ENCODE peak calls at places on chromosomes 2 and 18, in ten cellular contexts. One of them, this sample, is unnamed.

GRCh38 chr2:239269959-239270358 is 130.9 kb downstream of the HDAC4 start:
- DNase-seq in lower lobe of right lung: no peak
- DNase-seq in Panc1: no peak
- DNase-seq in cardiac muscle cell: no peak
- DNase-seq in mucosa of descending colon: no peak
- DNase-seq in tibial artery: peak
- DNase-seq in astrocyte of the spinal cord: no peak
- DNase-seq in uterus: peak
- DNase-seq in thyroid gland: no peak
- DNase-seq in AG09309: no peak
- DNase-seq in this sample: no peak

GRCh38 chr2:40168032-40168431 is 283.9 kb downstream of the SLC8A1 start:
- DNase-seq in lower lobe of right lung: no peak
- DNase-seq in Panc1: no peak
- DNase-seq in cardiac muscle cell: no peak
- DNase-seq in mucosa of descending colon: no peak
- DNase-seq in tibial artery: no peak
- DNase-seq in astrocyte of the spinal cord: no peak
- DNase-seq in uterus: no peak
- DNase-seq in thyroid gland: no peak
- DNase-seq in AG09309: no peak
- DNase-seq in this sample: no peak

GRCh38 chr2:209591021-209591420 is 167.2 kb downstream of the MAP2 start:
- DNase-seq in lower lobe of right lung: no peak
- DNase-seq in Panc1: no peak
- DNase-seq in cardiac muscle cell: no peak
- DNase-seq in mucosa of descending colon: no peak
- DNase-seq in tibial artery: no peak
- DNase-seq in astrocyte of the spinal cord: no peak
- DNase-seq in uterus: no peak
- DNase-seq in thyroid gland: no peak
- DNase-seq in AG09309: no peak
- DNase-seq in this sample: no peak

GRCh38 chr2:142901778-142902177 is 24.3 kb downstream of the KYNU start:
- DNase-seq in lower lobe of right lung: no peak
- DNase-seq in Panc1: no peak
- DNase-seq in cardiac muscle cell: no peak
- DNase-seq in mucosa of descending colon: no peak
- DNase-seq in tibial artery: no peak
- DNase-seq in astrocyte of the spinal cord: no peak
- DNase-seq in uterus: no peak
- DNase-seq in thyroid gland: no peak
- DNase-seq in AG09309: no peak
- DNase-seq in this sample: no peak

GRCh38 chr2:134712736-134713495 is 5.9 kb downstream of the TMEM163 start:
- DNase-seq in lower lobe of right lung: no peak
- DNase-seq in Panc1: no peak
- DNase-seq in cardiac muscle cell: no peak
- DNase-seq in mucosa of descending colon: no peak
- DNase-seq in tibial artery: no peak
- DNase-seq in astrocyte of the spinal cord: no peak
- DNase-seq in uterus: no peak
- DNase-seq in thyroid gland: no peak
- DNase-seq in AG09309: no peak
- DNase-seq in this sample: no peak

GRCh38 chr2:86747708-86748627 is 27.9 kb downstream of the RMND5A start:
- DNase-seq in lower lobe of right lung: no peak
- DNase-seq in Panc1: peak
- DNase-seq in cardiac muscle cell: no peak
- DNase-seq in mucosa of descending colon: no peak
- DNase-seq in tibial artery: no peak
- DNase-seq in astrocyte of the spinal cord: peak
- DNase-seq in uterus: peak
- DNase-seq in thyroid gland: no peak
- DNase-seq in AG09309: peak
- DNase-seq in this sample: peak

GRCh38 chr2:16174693-16175045 is 234.3 kb downstream of the MYCN start:
- DNase-seq in lower lobe of right lung: no peak
- DNase-seq in Panc1: no peak
- DNase-seq in cardiac muscle cell: no peak
- DNase-seq in mucosa of descending colon: no peak
- DNase-seq in tibial artery: no peak
- DNase-seq in astrocyte of the spinal cord: no peak
- DNase-seq in uterus: no peak
- DNase-seq in thyroid gland: no peak
- DNase-seq in AG09309: no peak
- DNase-seq in this sample: no peak

GRCh38 chr2:222424729-222425671 is 657 bp downstream of the SGPP2 start:
- DNase-seq in lower lobe of right lung: peak
- DNase-seq in Panc1: no peak
- DNase-seq in cardiac muscle cell: peak
- DNase-seq in mucosa of descending colon: peak
- DNase-seq in tibial artery: no peak
- DNase-seq in astrocyte of the spinal cord: no peak
- DNase-seq in uterus: no peak
- DNase-seq in thyroid gland: peak
- DNase-seq in AG09309: no peak
- DNase-seq in this sample: no peak

GRCh38 chr2:28430377-28430765 is 37.7 kb downstream of the FOSL2 start:
- DNase-seq in lower lobe of right lung: no peak
- DNase-seq in Panc1: no peak
- DNase-seq in cardiac muscle cell: no peak
- DNase-seq in mucosa of descending colon: no peak
- DNase-seq in tibial artery: peak
- DNase-seq in astrocyte of the spinal cord: no peak
- DNase-seq in uterus: no peak
- DNase-seq in thyroid gland: no peak
- DNase-seq in AG09309: no peak
- DNase-seq in this sample: no peak

GRCh38 chr2:28429636-28430376 is 37.1 kb downstream of the FOSL2 start:
- DNase-seq in lower lobe of right lung: no peak
- DNase-seq in Panc1: no peak
- DNase-seq in cardiac muscle cell: no peak
- DNase-seq in mucosa of descending colon: no peak
- DNase-seq in tibial artery: peak
- DNase-seq in astrocyte of the spinal cord: no peak
- DNase-seq in uterus: no peak
- DNase-seq in thyroid gland: no peak
- DNase-seq in AG09309: no peak
- DNase-seq in this sample: no peak

GRCh38 chr2:28431741-28432140 is 39.1 kb downstream of the FOSL2 start:
- DNase-seq in lower lobe of right lung: no peak
- DNase-seq in Panc1: no peak
- DNase-seq in cardiac muscle cell: no peak
- DNase-seq in mucosa of descending colon: no peak
- DNase-seq in tibial artery: peak
- DNase-seq in astrocyte of the spinal cord: no peak
- DNase-seq in uterus: no peak
- DNase-seq in thyroid gland: no peak
- DNase-seq in AG09309: no peak
- DNase-seq in this sample: no peak

GRCh38 chr2:28432362-28432761 is 39.7 kb downstream of the FOSL2 start:
- DNase-seq in lower lobe of right lung: no peak
- DNase-seq in Panc1: no peak
- DNase-seq in cardiac muscle cell: no peak
- DNase-seq in mucosa of descending colon: no peak
- DNase-seq in tibial artery: peak
- DNase-seq in astrocyte of the spinal cord: no peak
- DNase-seq in uterus: no peak
- DNase-seq in thyroid gland: no peak
- DNase-seq in AG09309: no peak
- DNase-seq in this sample: no peak

DNA sequence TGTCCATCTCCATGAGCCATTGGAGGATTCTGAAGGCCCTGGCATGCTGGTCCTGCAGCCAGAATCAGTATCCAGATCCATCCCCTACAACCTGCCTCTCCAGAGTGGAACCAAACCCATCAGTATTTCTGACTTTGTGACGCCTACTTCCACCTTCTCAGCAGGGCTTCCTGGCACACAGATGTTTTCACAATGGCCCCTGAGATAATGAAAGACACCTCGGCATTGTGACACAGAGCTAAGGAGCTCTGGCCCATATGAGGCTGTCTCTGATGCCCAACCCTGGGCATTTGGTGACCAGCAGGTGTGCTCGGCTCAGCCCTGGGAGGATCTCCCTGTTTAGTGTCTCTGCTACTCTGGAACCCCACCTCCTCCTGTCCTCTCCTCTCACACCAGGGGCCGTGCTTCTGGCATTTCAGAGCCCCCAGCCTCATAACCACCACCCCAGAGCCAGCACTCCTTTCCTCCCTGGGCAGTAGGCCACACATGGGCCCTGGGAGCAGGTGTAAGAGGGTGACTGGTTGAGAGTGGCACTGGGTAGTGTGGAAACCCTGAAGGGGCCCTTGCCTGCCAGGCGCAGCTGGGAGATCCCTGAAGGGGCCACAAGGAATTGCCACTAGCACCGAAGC is 38.2 kb downstream of the FOSL2 start:
- DNase-seq in lower lobe of right lung: no peak
- DNase-seq in Panc1: no peak
- DNase-seq in cardiac muscle cell: no peak
- DNase-seq in mucosa of descending colon: no peak
- DNase-seq in tibial artery: peak
- DNase-seq in astrocyte of the spinal cord: no peak
- DNase-seq in uterus: no peak
- DNase-seq in thyroid gland: no peak
- DNase-seq in AG09309: no peak
- DNase-seq in this sample: no peak
- TF ChIP-seq CTCF in lower lobe of right lung: no peak
- TF ChIP-seq CTCF in Panc1: no peak
- TF ChIP-seq CTCF in cardiac muscle cell: no peak
- TF ChIP-seq CTCF in mucosa of descending colon: no peak
- TF ChIP-seq CTCF in tibial artery: no peak
- TF ChIP-seq CTCF in astrocyte of the spinal cord: no peak
- TF ChIP-seq CTCF in uterus: no peak
- TF ChIP-seq CTCF in thyroid gland: no peak
- TF ChIP-seq CTCF in AG09309: no peak
- TF ChIP-seq CTCF in this sample: no peak

DNA sequence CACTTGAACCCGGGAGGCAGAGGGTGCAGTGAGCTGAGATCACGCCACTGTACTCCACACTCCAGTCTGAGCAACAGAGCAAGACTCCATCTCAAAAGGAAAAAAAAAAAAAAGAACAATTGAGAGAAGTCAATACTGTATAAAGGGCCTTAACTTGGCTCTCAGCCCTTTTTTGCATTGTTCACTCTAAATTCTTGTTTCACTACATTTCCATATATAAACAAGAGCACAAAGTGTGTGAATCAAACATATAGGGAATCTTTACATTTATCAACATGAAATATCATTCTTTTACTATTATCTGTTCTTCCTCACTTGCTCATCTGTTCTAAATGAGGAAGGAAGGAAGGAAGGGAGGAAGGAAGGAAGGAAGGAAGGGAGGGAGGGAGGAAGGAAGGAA is 90.8 kb downstream of the AP1S3 start:
- DNase-seq in lower lobe of right lung: no peak
- DNase-seq in Panc1: no peak
- DNase-seq in cardiac muscle cell: no peak
- DNase-seq in mucosa of descending colon: no peak
- DNase-seq in tibial artery: no peak
- DNase-seq in astrocyte of the spinal cord: no peak
- DNase-seq in uterus: no peak
- DNase-seq in thyroid gland: no peak
- DNase-seq in AG09309: no peak
- DNase-seq in this sample: no peak
- TF ChIP-seq CTCF in lower lobe of right lung: no peak
- TF ChIP-seq CTCF in Panc1: no peak
- TF ChIP-seq CTCF in cardiac muscle cell: no peak
- TF ChIP-seq CTCF in mucosa of descending colon: no peak
- TF ChIP-seq CTCF in tibial artery: no peak
- TF ChIP-seq CTCF in astrocyte of the spinal cord: no peak
- TF ChIP-seq CTCF in uterus: no peak
- TF ChIP-seq CTCF in thyroid gland: no peak
- TF ChIP-seq CTCF in AG09309: no peak
- TF ChIP-seq CTCF in this sample: no peak

GRCh38 chr18:61581578-61582204 is 248.5 kb downstream of the CDH20 start:
- DNase-seq in lower lobe of right lung: peak
- DNase-seq in Panc1: peak
- DNase-seq in cardiac muscle cell: peak
- DNase-seq in mucosa of descending colon: peak
- DNase-seq in tibial artery: peak
- DNase-seq in astrocyte of the spinal cord: peak
- DNase-seq in uterus: peak
- DNase-seq in thyroid gland: peak
- DNase-seq in AG09309: no peak
- DNase-seq in this sample: peak

GRCh38 chr18:61580061-61580460 is 246.8 kb downstream of the CDH20 start:
- DNase-seq in lower lobe of right lung: no peak
- DNase-seq in Panc1: no peak
- DNase-seq in cardiac muscle cell: no peak
- DNase-seq in mucosa of descending colon: no peak
- DNase-seq in tibial artery: no peak
- DNase-seq in astrocyte of the spinal cord: no peak
- DNase-seq in uterus: no peak
- DNase-seq in thyroid gland: no peak
- DNase-seq in AG09309: no peak
- DNase-seq in this sample: peak

GRCh38 chr18:61579581-61579980 is 246.4 kb downstream of the CDH20 start:
- DNase-seq in lower lobe of right lung: no peak
- DNase-seq in Panc1: no peak
- DNase-seq in cardiac muscle cell: no peak
- DNase-seq in mucosa of descending colon: no peak
- DNase-seq in tibial artery: no peak
- DNase-seq in astrocyte of the spinal cord: no peak
- DNase-seq in uterus: no peak
- DNase-seq in thyroid gland: no peak
- DNase-seq in AG09309: no peak
- DNase-seq in this sample: no peak

GRCh38 chr18:61583548-61583947 is 250.3 kb downstream of the CDH20 start:
- DNase-seq in lower lobe of right lung: no peak
- DNase-seq in Panc1: no peak
- DNase-seq in cardiac muscle cell: no peak
- DNase-seq in mucosa of descending colon: no peak
- DNase-seq in tibial artery: no peak
- DNase-seq in astrocyte of the spinal cord: no peak
- DNase-seq in uterus: no peak
- DNase-seq in thyroid gland: no peak
- DNase-seq in AG09309: no peak
- DNase-seq in this sample: no peak

DNA sequence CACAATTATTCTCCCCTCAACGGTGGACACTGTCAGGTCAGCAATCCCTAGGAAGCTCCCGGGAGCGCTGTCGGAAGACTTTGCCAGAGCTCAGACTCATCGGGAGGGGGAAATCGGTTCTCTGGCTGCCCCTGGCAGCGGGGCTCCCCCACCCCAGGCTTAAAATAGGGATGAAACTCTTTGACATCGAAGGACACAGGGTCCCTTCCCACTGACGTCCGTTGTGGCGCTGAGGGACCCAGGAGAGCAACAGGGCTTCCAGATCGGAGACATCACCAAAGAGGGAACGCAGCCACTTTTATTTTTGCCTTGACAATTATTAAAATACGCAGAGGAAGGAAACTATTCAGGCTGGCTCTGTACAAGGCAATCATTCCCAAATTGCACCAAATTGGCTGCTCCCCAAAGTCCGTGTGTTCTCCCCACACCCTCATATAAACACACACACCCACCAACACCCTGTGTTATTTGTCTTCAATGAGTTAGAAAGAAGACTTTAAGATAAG is 249.0 kb downstream of the CDH20 start:
- DNase-seq in lower lobe of right lung: no peak
- DNase-seq in Panc1: no peak
- DNase-seq in cardiac muscle cell: no peak
- DNase-seq in mucosa of descending colon: no peak
- DNase-seq in tibial artery: no peak
- DNase-seq in astrocyte of the spinal cord: no peak
- DNase-seq in uterus: no peak
- DNase-seq in thyroid gland: no peak
- DNase-seq in AG09309: no peak
- DNase-seq in this sample: no peak
- TF ChIP-seq CTCF in lower lobe of right lung: no peak
- TF ChIP-seq CTCF in Panc1: peak
- TF ChIP-seq CTCF in cardiac muscle cell: no peak
- TF ChIP-seq CTCF in mucosa of descending colon: no peak
- TF ChIP-seq CTCF in tibial artery: no peak
- TF ChIP-seq CTCF in astrocyte of the spinal cord: no peak
- TF ChIP-seq CTCF in uterus: no peak
- TF ChIP-seq CTCF in thyroid gland: no peak
- TF ChIP-seq CTCF in AG09309: no peak
- TF ChIP-seq CTCF in this sample: no peak

GRCh38 chr2:127157114-127157513 is 50.2 kb upstream of the BIN1 start:
- DNase-seq in lower lobe of right lung: no peak
- DNase-seq in Panc1: no peak
- DNase-seq in cardiac muscle cell: no peak
- DNase-seq in mucosa of descending colon: no peak
- DNase-seq in tibial artery: no peak
- DNase-seq in astrocyte of the spinal cord: no peak
- DNase-seq in uterus: no peak
- DNase-seq in thyroid gland: no peak
- DNase-seq in AG09309: no peak
- DNase-seq in this sample: no peak

GRCh38 chr2:127154985-127155650 is 48.2 kb upstream of the BIN1 start:
- DNase-seq in lower lobe of right lung: no peak
- DNase-seq in Panc1: no peak
- DNase-seq in cardiac muscle cell: no peak
- DNase-seq in mucosa of descending colon: no peak
- DNase-seq in tibial artery: no peak
- DNase-seq in astrocyte of the spinal cord: peak
- DNase-seq in uterus: peak
- DNase-seq in thyroid gland: no peak
- DNase-seq in AG09309: peak
- DNase-seq in this sample: peak

GRCh38 chr2:127158614-127159290 is 51.8 kb upstream of the BIN1 start:
- DNase-seq in lower lobe of right lung: no peak
- DNase-seq in Panc1: no peak
- DNase-seq in cardiac muscle cell: no peak
- DNase-seq in mucosa of descending colon: no peak
- DNase-seq in tibial artery: no peak
- DNase-seq in astrocyte of the spinal cord: no peak
- DNase-seq in uterus: no peak
- DNase-seq in thyroid gland: no peak
- DNase-seq in AG09309: no peak
- DNase-seq in this sample: no peak

GRCh38 chr2:127155901-127156300 is 48.9 kb upstream of the BIN1 start:
- DNase-seq in lower lobe of right lung: no peak
- DNase-seq in Panc1: no peak
- DNase-seq in cardiac muscle cell: no peak
- DNase-seq in mucosa of descending colon: no peak
- DNase-seq in tibial artery: no peak
- DNase-seq in astrocyte of the spinal cord: peak
- DNase-seq in uterus: peak
- DNase-seq in thyroid gland: no peak
- DNase-seq in AG09309: no peak
- DNase-seq in this sample: peak

GRCh38 chr2:127157651-127158460 is 50.9 kb upstream of the BIN1 start:
- DNase-seq in lower lobe of right lung: no peak
- DNase-seq in Panc1: no peak
- DNase-seq in cardiac muscle cell: peak
- DNase-seq in mucosa of descending colon: no peak
- DNase-seq in tibial artery: no peak
- DNase-seq in astrocyte of the spinal cord: no peak
- DNase-seq in uterus: no peak
- DNase-seq in thyroid gland: no peak
- DNase-seq in AG09309: no peak
- DNase-seq in this sample: peak
- TF ChIP-seq CTCF in lower lobe of right lung: no peak
- TF ChIP-seq CTCF in Panc1: no peak
- TF ChIP-seq CTCF in cardiac muscle cell: peak
- TF ChIP-seq CTCF in mucosa of descending colon: no peak
- TF ChIP-seq CTCF in tibial artery: no peak
- TF ChIP-seq CTCF in astrocyte of the spinal cord: peak
- TF ChIP-seq CTCF in uterus: no peak
- TF ChIP-seq CTCF in thyroid gland: no peak
- TF ChIP-seq CTCF in AG09309: peak
- TF ChIP-seq CTCF in this sample: peak